ENCODE peak calls at places on chromosomes 2 and 18, in five cellular contexts. One of them, this sample, is unnamed.

GRCh38 chr2:202185816-202186221 is 52.6 kb downstream of the SUMO1 start:
- DNase-seq in left ventricle myocardium inferior: no peak
- DNase-seq in psoas muscle: no peak
- DNase-seq in HepG2: peak; percentile 15
- DNase-seq in A549: no peak
- DNase-seq in this sample: no peak

GRCh38 chr2:10410001-10410671 is 38.0 kb downstream of the ODC1 start:
- DNase-seq in psoas muscle: no peak
- DNase-seq in A549: no peak
- DNase-seq in left ventricle myocardium inferior: no peak
- DNase-seq in HepG2: no peak
- DNase-seq in this sample: no peak

GRCh38 chr2:42876280-42876840 is 84.0 kb upstream of the HAAO start:
- DNase-seq in A549: no peak
- DNase-seq in left ventricle myocardium inferior: no peak
- DNase-seq in psoas muscle: no peak
- DNase-seq in HepG2: no peak
- DNase-seq in this sample: no peak

GRCh38 chr2:4828682-4829374 is 863.4 kb upstream of the SOX11 start:
- DNase-seq in psoas muscle: no peak
- DNase-seq in HepG2: no peak
- DNase-seq in A549: no peak
- DNase-seq in left ventricle myocardium inferior: no peak
- DNase-seq in this sample: no peak

GRCh38 chr2:12076810-12077209 is 330.4 kb downstream of the LPIN1 start:
- DNase-seq in A549: no peak
- DNase-seq in left ventricle myocardium inferior: no peak
- DNase-seq in HepG2: no peak
- DNase-seq in psoas muscle: no peak
- DNase-seq in this sample: no peak

GRCh38 chr2:40332096-40332826 is 119.6 kb downstream of the SLC8A1 start:
- DNase-seq in A549: peak; percentile 5
- DNase-seq in HepG2: no peak
- DNase-seq in left ventricle myocardium inferior: no peak
- DNase-seq in psoas muscle: no peak
- DNase-seq in this sample: no peak

GRCh38 chr2:37020212-37020886 is 54.0 kb upstream of the STRN start:
- DNase-seq in A549: no peak
- DNase-seq in psoas muscle: peak; percentile 72
- DNase-seq in left ventricle myocardium inferior: peak; percentile 84
- DNase-seq in HepG2: no peak
- DNase-seq in this sample: peak; percentile 10

GRCh38 chr2:183284606-183285005 is 160.4 kb downstream of the NUP35 start:
- DNase-seq in A549: no peak
- DNase-seq in psoas muscle: no peak
- DNase-seq in left ventricle myocardium inferior: no peak
- DNase-seq in HepG2: no peak
- DNase-seq in this sample: no peak

GRCh38 chr2:30871980-30872789 is 64.9 kb upstream of the CAPN13 start:
- DNase-seq in A549: no peak
- DNase-seq in HepG2: no peak
- DNase-seq in left ventricle myocardium inferior: no peak
- DNase-seq in psoas muscle: no peak
- DNase-seq in this sample: no peak

GRCh38 chr18:76994086-76994654 is 138.4 kb downstream of the MBP start:
- DNase-seq in left ventricle myocardium inferior: no peak
- DNase-seq in psoas muscle: no peak
- DNase-seq in HepG2: peak; percentile 39
- DNase-seq in A549: no peak
- DNase-seq in this sample: no peak

GRCh38 chr2:217950401-217950871 is 52.4 kb downstream of the TNS1 start:
- DNase-seq in left ventricle myocardium inferior: no peak
- DNase-seq in psoas muscle: no peak
- DNase-seq in A549: no peak
- DNase-seq in HepG2: no peak
- DNase-seq in this sample: peak; percentile 73

GRCh38 chr2:166867874-166868514 is 20.3 kb upstream of the XIRP2 start:
- DNase-seq in left ventricle myocardium inferior: no peak
- DNase-seq in HepG2: no peak
- DNase-seq in A549: no peak
- DNase-seq in psoas muscle: no peak
- DNase-seq in this sample: no peak

GRCh38 chr18:49562481-49563129 is 748 bp downstream of the LIPG start:
- DNase-seq in psoas muscle: peak; percentile 25
- DNase-seq in A549: no peak
- DNase-seq in left ventricle myocardium inferior: no peak
- DNase-seq in HepG2: no peak
- DNase-seq in this sample: no peak

GRCh38 chr2:168607992-168608391 is 151.9 kb downstream of the CERS6 start:
- DNase-seq in psoas muscle: no peak
- DNase-seq in A549: no peak
- DNase-seq in HepG2: no peak
- DNase-seq in left ventricle myocardium inferior: no peak
- DNase-seq in this sample: no peak

GRCh38 chr2:17805717-17806354 is 10.4 kb upstream of the MSGN1 start:
- DNase-seq in HepG2: no peak
- DNase-seq in psoas muscle: no peak
- DNase-seq in A549: no peak
- DNase-seq in left ventricle myocardium inferior: no peak
- DNase-seq in this sample: no peak

GRCh38 chr2:74564222-74564621 is 9.7 kb downstream of the DOK1 start:
- DNase-seq in A549: no peak
- DNase-seq in left ventricle myocardium inferior: no peak
- DNase-seq in HepG2: no peak
- DNase-seq in psoas muscle: no peak
- DNase-seq in this sample: no peak

GRCh38 chr2:219399716-219400478 is 12.2 kb upstream of the DNPEP start:
- DNase-seq in left ventricle myocardium inferior: no peak
- DNase-seq in HepG2: no peak
- DNase-seq in psoas muscle: no peak
- DNase-seq in A549: no peak
- DNase-seq in this sample: no peak

GRCh38 chr2:234930397-234930796 is 21.4 kb upstream of the SH3BP4 start:
- DNase-seq in left ventricle myocardium inferior: no peak
- DNase-seq in psoas muscle: no peak
- DNase-seq in HepG2: no peak
- DNase-seq in A549: no peak
- DNase-seq in this sample: no peak

GRCh38 chr2:67215214-67215613 is 181.9 kb upstream of the ETAA1 start:
- DNase-seq in psoas muscle: no peak
- DNase-seq in left ventricle myocardium inferior: no peak
- DNase-seq in A549: peak; percentile 6
- DNase-seq in HepG2: peak; percentile 35
- DNase-seq in this sample: no peak

GRCh38 chr2:239772721-239773120 is 252.4 kb downstream of the NDUFA10 start:
- DNase-seq in HepG2: no peak
- DNase-seq in A549: no peak
- DNase-seq in left ventricle myocardium inferior: no peak
- DNase-seq in psoas muscle: no peak
- DNase-seq in this sample: no peak

GRCh38 chr2:37325625-37326071 is 1.0 kb upstream of the PRKD3 start:
- DNase-seq in left ventricle myocardium inferior: no peak
- DNase-seq in A549: no peak
- DNase-seq in psoas muscle: no peak
- DNase-seq in HepG2: no peak
- DNase-seq in this sample: no peak

GRCh38 chr2:219024059-219024458 is 17.3 kb downstream of the CFAP65 start:
- DNase-seq in psoas muscle: no peak
- DNase-seq in HepG2: no peak
- DNase-seq in left ventricle myocardium inferior: no peak
- DNase-seq in A549: no peak
- DNase-seq in this sample: no peak

GRCh38 chr2:20619624-20620024 is 31.3 kb downstream of the HS1BP3 start:
- DNase-seq in HepG2: no peak
- DNase-seq in psoas muscle: no peak
- DNase-seq in A549: no peak
- DNase-seq in left ventricle myocardium inferior: peak; percentile 74
- DNase-seq in this sample: peak; percentile 6

GRCh38 chr2:47264686-47265085 is 109.6 kb upstream of the STPG4 start:
- DNase-seq in left ventricle myocardium inferior: no peak
- DNase-seq in A549: no peak
- DNase-seq in HepG2: no peak
- DNase-seq in psoas muscle: no peak
- DNase-seq in this sample: no peak

GRCh38 chr2:235098736-235099494 is 147.1 kb downstream of the SH3BP4 start:
- DNase-seq in HepG2: no peak
- DNase-seq in left ventricle myocardium inferior: no peak
- DNase-seq in psoas muscle: no peak
- DNase-seq in A549: no peak
- DNase-seq in this sample: no peak

GRCh38 chr2:126221506-126221905 is 434.5 kb upstream of the GYPC start:
- DNase-seq in psoas muscle: no peak
- DNase-seq in HepG2: no peak
- DNase-seq in A549: no peak
- DNase-seq in left ventricle myocardium inferior: no peak
- DNase-seq in this sample: no peak

GRCh38 chr2:19575618-19576017 is 217.2 kb upstream of the OSR1 start:
- DNase-seq in A549: no peak
- DNase-seq in left ventricle myocardium inferior: no peak
- DNase-seq in psoas muscle: no peak
- DNase-seq in HepG2: no peak
- DNase-seq in this sample: no peak

GRCh38 chr18:48186861-48187260 is 222.3 kb downstream of the ZBTB7C start:
- DNase-seq in A549: no peak
- DNase-seq in left ventricle myocardium inferior: no peak
- DNase-seq in psoas muscle: no peak
- DNase-seq in HepG2: no peak
- DNase-seq in this sample: no peak

GRCh38 chr2:121356058-121356640 is 71.1 kb upstream of the TFCP2L1 start:
- DNase-seq in HepG2: peak; percentile 55
- DNase-seq in A549: peak; percentile 62
- DNase-seq in left ventricle myocardium inferior: no peak
- DNase-seq in psoas muscle: no peak
- DNase-seq in this sample: no peak
- TF ChIP-seq CTCF in HepG2: peak; percentile 81
- TF ChIP-seq CTCF in A549: peak; percentile 77
- TF ChIP-seq CTCF in left ventricle myocardium inferior: peak; percentile 68
- TF ChIP-seq CTCF in psoas muscle: peak; percentile 64
- TF ChIP-seq CTCF in this sample: peak; percentile 46

GRCh38 chr18:65365245-65365955 is 385.4 kb upstream of the CDH7 start:
- DNase-seq in A549: no peak
- DNase-seq in HepG2: no peak
- DNase-seq in psoas muscle: no peak
- DNase-seq in left ventricle myocardium inferior: no peak
- DNase-seq in this sample: no peak

GRCh38 chr18:65359479-65359878 is 391.3 kb upstream of the CDH7 start:
- DNase-seq in psoas muscle: no peak
- DNase-seq in A549: no peak
- DNase-seq in left ventricle myocardium inferior: no peak
- DNase-seq in HepG2: no peak
- DNase-seq in this sample: no peak

GRCh38 chr18:65363911-65364632 is 386.7 kb upstream of the CDH7 start:
- DNase-seq in left ventricle myocardium inferior: no peak
- DNase-seq in psoas muscle: no peak
- DNase-seq in HepG2: no peak
- DNase-seq in A549: no peak
- DNase-seq in this sample: no peak

GRCh38 chr18:65363006-65363405 is 387.8 kb upstream of the CDH7 start:
- DNase-seq in psoas muscle: no peak
- DNase-seq in A549: no peak
- DNase-seq in HepG2: no peak
- DNase-seq in left ventricle myocardium inferior: no peak
- DNase-seq in this sample: no peak
- H3K9me3 ChIP-seq in psoas muscle: no peaks in the 10 kb centered on the region
- H3K9me3 ChIP-seq in A549: no peaks in the 10 kb centered on the region
- H3K9me3 ChIP-seq in HepG2: no peaks in the 10 kb centered on the region
- H3K9me3 ChIP-seq in left ventricle myocardium inferior: no peaks in the 10 kb centered on the region
- H3K9me3 ChIP-seq in this sample: no peaks in the 10 kb centered on the region

GRCh38 chr18:22169889-22170420 is 566 bp downstream of the GATA6 start:
- DNase-seq in left ventricle myocardium inferior: peak; percentile 51
- DNase-seq in A549: no peak
- DNase-seq in psoas muscle: peak; percentile 40
- DNase-seq in HepG2: peak; percentile 7
- DNase-seq in this sample: no peak

GRCh38 chr18:22171839-22172582 is 2.6 kb downstream of the GATA6 start:
- DNase-seq in left ventricle myocardium inferior: no peak
- DNase-seq in HepG2: no peak
- DNase-seq in psoas muscle: no peak
- DNase-seq in A549: no peak
- DNase-seq in this sample: no peak

GRCh38 chr18:22172594-22173049 is 3.2 kb downstream of the GATA6 start:
- DNase-seq in left ventricle myocardium inferior: no peak
- DNase-seq in psoas muscle: no peak
- DNase-seq in HepG2: no peak
- DNase-seq in A549: no peak
- DNase-seq in this sample: no peak

GRCh38 chr18:22170421-22171262 is 1.3 kb downstream of the GATA6 start:
- DNase-seq in psoas muscle: peak; percentile 49
- DNase-seq in A549: peak; percentile 15
- DNase-seq in left ventricle myocardium inferior: peak; percentile 71
- DNase-seq in HepG2: peak; percentile 13
- DNase-seq in this sample: peak; percentile 78

DNA sequence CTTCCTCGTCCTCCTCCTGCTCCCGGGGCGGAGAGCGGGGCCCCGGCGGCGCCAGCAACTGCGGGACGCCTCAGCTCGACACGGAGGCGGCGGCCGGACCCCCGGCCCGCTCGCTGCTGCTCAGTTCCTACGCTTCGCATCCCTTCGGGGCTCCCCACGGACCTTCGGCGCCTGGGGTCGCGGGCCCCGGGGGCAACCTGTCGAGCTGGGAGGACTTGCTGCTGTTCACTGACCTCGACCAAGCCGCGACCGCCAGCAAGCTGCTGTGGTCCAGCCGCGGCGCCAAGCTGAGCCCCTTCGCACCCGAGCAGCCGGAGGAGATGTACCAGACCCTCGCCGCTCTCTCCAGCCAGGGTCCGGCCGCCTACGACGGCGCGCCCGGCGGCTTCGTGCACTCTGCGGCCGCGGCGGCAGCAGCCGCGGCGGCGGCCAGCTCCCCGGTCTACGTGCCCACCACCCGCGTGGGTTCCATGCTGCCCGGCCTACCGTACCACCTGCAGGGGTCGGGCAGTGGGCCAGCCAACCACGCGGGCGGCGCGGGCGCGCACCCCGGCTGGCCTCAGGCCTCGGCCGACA is 2.0 kb downstream of the GATA6 start:
- DNase-seq in left ventricle myocardium inferior: no peak
- DNase-seq in HepG2: no peak
- DNase-seq in psoas muscle: no peak
- DNase-seq in A549: no peak
- DNase-seq in this sample: no peak
- TF ChIP-seq CTCF in left ventricle myocardium inferior: no peak
- TF ChIP-seq CTCF in HepG2: no peak
- TF ChIP-seq CTCF in psoas muscle: no peak
- TF ChIP-seq CTCF in A549: no peak
- TF ChIP-seq CTCF in this sample: no peak

DNA sequence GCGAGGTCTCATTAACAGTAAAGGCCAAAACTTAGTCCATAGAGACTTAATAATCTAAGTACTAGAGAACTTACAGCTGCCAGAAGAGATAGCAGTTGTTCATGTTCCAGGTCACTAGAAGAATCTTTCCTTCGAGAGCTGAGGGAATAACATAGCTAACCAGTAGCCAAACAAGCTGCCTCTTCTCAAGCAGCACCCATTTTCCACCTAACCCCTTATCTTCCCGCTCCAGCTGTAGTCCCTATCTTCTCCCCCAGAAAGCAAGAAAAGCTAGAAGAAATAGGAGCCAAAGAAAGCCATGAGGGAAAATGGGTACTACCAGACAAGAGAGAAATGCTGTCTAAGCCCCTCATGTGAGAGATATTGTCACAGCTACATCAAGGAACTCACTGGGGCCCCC is 24.0 kb downstream of the SULT1C4 start:
- DNase-seq in HepG2: no peak
- DNase-seq in left ventricle myocardium inferior: no peak
- DNase-seq in A549: no peak
- DNase-seq in psoas muscle: no peak
- DNase-seq in this sample: no peak
- H3K9me3 ChIP-seq in HepG2: peaks cover 13% of the 10 kb centered on the region
- H3K9me3 ChIP-seq in left ventricle myocardium inferior: peaks cover 67% of the 10 kb centered on the region
- H3K9me3 ChIP-seq in A549: peaks cover 18% of the 10 kb centered on the region
- H3K9me3 ChIP-seq in psoas muscle: peaks cover 14% of the 10 kb centered on the region
- H3K9me3 ChIP-seq in this sample: peaks cover 25% of the 10 kb centered on the region